ENCODE peak calls at places on chromosomes 13 and 19, in nine cellular contexts. P is heart left ventricle, K is lower leg skin, O is IMR-90, N is fibroblast of mammary gland, X is astrocyte of the spinal cord, Z is AG09319, R is bronchial epithelial cell, G is WERI-Rb-1. J is an unnamed sample.

GRCh38 chr19:45553464-45553863 is 31.1 kb downstream of the OPA3 start:
- DNase-seq in R (peak), X (no peak), K (no peak), P (peak), O (no peak), Z (no peak), N (no peak), G (no peak), J (no peak)

GRCh38 chr19:55670280-55671053 is 4.6 kb upstream of the EPN1 start:
- DNase-seq in O (peak), P (no peak), Z (no peak), N (no peak), R (no peak), X (no peak), G (no peak), K (no peak), J (no peak)

GRCh38 chr13:99605417-99606321 is 104.4 kb downstream of the TM9SF2 start:
- DNase-seq in O (no peak), P (peak), R (peak), Z (no peak), G (peak), N (peak), K (peak), X (no peak), J (no peak)

GRCh38 chr19:664913-665443 is 2.0 kb upstream of the RNF126 start:
- DNase-seq in P (peak), Z (peak), X (peak), N (peak), K (peak), O (peak), R (peak), G (peak), J (peak)

GRCh38 chr13:110472904-110473563 is 88.5 kb downstream of the RAB20 start:
- DNase-seq in O (no peak), Z (no peak), N (no peak), G (no peak), R (no peak), X (no peak), P (no peak), K (no peak), J (no peak)

GRCh38 chr13:23598371-23598770 is 28.2 kb downstream of the TNFRSF19 start:
- DNase-seq in K (no peak), O (peak), Z (no peak), P (no peak), R (no peak), X (peak), G (no peak), N (peak), J (no peak)

GRCh38 chr19:19053508-19054314 is 10.1 kb upstream of the SLC25A42 start:
- DNase-seq in P (peak), Z (no peak), O (peak), K (no peak), R (no peak), X (peak), N (peak), G (peak), J (no peak)

GRCh38 chr19:49766938-49767315 is at the start of gene AP2A1:
- DNase-seq in N (no peak), R (no peak), O (no peak), G (no peak), P (no peak), X (no peak), K (no peak), Z (no peak), J (no peak)

GRCh38 chr19:36972594-36972993 is 56.5 kb downstream of the ZNF568 start:
- DNase-seq in N (no peak), O (no peak), P (no peak), R (no peak), Z (no peak), G (no peak), K (no peak), X (no peak), J (no peak)

GRCh38 chr13:107680115-107680514 is 535.2 kb downstream of the LIG4 start:
- DNase-seq in X (peak), Z (no peak), G (peak), R (no peak), K (no peak), N (peak), P (no peak), O (peak), J (no peak)

GRCh38 chr13:107681611-107682010 is 533.7 kb downstream of the LIG4 start:
- DNase-seq in K (no peak), R (no peak), P (no peak), G (peak), O (no peak), N (no peak), X (no peak), Z (no peak), J (no peak)

GRCh38 chr13:107675847-107676550 is 539.3 kb downstream of the LIG4 start:
- DNase-seq in K (no peak), Z (no peak), R (no peak), N (no peak), X (no peak), O (no peak), P (no peak), G (no peak), J (no peak)

DNA sequence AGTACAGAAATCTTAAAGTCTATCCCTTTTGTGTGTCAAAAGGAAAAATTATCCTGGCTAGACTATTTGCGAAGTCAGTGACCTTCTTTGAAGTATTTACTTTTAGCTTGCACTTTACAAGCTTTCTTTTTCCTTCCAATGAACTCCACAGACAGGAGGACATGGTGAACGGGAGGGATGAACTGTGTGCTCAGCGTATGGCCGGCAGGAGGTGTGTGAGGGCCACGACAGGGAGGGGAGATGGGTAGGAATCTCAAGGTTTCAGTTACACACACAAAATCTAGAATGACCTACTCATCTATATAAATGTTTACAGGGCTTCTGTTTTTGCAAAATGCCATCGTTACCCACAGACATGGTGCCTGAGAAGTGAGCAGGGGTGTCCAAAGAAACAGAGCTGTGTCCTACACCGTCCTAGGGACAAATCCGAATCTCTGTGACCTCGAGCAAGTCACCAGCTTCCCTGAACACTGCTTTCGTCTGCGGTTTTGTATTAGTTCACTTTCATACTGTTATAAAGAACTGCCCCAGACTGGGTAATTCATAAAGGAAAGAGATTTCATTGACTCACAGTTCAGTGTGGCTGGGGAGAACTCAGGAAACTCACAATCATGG is 537.2 kb downstream of the LIG4 start:
- DNase-seq in R (no peak), O (peak), K (no peak), G (peak), X (no peak), Z (no peak), N (no peak), P (no peak), J (no peak)
- TF ChIP-seq CTCF in R (no peak), O (peak), K (no peak), G (peak), X (peak), Z (peak), N (no peak), P (no peak), J (no peak)

DNA sequence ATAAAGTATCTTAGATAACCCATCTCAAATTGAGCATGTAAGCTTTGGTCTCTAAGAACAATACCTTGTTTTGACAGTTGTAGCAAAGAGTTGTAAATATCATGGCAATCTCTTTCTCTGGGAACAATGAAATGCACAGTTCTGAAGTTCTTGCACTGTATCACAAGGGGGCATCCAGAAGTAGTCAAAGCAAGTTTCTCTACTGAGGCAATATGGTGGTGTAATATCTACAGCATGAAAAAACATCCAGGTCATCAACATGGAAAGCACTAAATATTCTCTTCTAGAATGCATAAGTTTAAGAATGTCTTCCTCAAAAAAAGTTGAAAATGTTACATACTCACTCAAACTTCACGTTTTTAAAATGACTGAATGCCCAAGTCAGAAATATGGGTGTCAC is 19.6 kb downstream of the MTMR6 start:
- DNase-seq in K (no peak), G (no peak), N (peak), Z (no peak), O (peak), P (no peak), X (no peak), R (no peak), J (no peak)
- TF ChIP-seq CTCF in K (no peak), G (peak), N (peak), Z (no peak), O (peak), P (no peak), X (peak), R (peak), J (peak)

DNA sequence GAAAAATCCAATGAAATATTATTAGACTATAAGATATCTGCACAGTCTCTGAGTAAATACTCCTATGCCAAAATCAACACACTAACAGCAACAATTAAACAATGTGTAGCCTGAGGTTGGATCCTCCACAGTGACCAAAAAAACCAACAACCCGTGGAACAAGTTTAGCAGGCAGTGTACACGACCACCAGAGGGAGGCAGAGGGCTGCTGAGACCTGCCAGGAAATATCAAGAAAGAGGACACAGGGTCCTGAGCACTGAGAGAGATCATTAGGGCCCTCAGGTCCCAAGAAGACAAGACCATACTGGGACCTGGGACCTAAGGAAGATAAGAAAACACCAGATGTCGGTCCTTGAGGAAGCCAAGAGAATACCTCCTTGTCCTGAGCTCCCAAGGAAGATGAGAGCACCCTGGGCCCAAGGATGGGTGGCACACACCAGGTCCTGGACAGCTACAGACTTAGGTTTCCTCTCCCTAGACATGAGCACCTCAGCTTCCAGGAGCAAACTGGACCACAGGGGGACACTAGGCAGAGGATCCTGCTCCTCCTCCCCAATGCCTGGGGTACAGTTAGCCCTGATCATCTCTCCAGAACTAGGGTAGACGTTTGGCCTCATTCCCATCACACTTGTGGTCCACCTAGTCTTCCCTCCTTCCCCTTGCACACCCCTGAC is 822 bp upstream of the ZNF274 start:
- DNase-seq in R (peak), P (peak), G (peak), O (no peak), N (peak), Z (no peak), X (no peak), K (peak), J (no peak)
- TF ChIP-seq CTCF in R (peak), P (peak), G (peak), O (peak), N (peak), Z (peak), X (peak), K (no peak), J (peak)

DNA sequence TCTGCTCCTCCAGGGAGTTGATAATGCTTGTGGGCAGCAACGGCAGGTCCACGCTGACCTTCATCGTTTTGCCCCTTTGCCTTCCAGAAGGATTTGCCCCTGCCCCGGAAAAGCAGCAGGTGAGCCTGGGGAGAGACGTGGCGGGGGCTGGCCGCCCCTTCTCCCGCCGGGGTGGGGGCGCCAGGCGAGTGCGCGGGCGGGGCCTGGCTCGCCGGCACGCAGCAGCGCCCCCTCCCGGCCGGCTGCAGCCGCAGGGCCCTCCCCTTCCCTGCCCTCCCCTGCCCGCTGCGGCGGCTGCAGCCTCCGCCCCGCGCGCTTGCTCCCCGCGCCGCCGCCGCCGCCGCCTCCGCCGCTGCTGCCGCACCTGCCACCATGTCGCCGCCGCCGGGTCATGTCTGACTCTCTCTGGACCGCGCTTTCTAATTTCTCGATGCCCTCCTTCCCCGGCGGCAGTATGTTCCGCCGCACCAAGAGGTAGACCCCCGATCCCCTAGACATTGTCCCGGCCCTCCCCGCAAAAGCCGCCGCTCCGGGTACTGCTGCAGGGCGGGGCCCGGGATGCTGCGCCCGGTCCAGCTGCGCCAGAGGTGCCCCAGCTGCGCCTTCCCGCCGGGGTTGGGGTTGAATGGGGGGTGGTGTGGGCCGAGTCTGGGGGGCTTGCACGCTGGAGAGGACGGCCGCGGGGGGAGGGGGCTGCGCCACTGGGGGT is at the start of gene MAST1:
- DNase-seq in Z (no peak), K (no peak), N (no peak), X (no peak), P (no peak), R (no peak), G (peak), O (no peak), J (no peak)
- TF ChIP-seq CTCF in Z (peak), K (no peak), N (no peak), X (peak), P (no peak), R (peak), G (peak), O (peak), J (peak)

GRCh38 chr13:51935326-51936171 is 73.8 kb downstream of the CCDC70 start:
- DNase-seq in O (no peak), P (no peak), Z (no peak), G (peak), X (no peak), K (no peak), R (peak), N (peak), J (no peak)
- TF ChIP-seq CTCF in O (peak), P (peak), Z (no peak), G (peak), X (peak), K (no peak), R (peak), N (peak), J (no peak)

GRCh38 chr13:103277959-103278673 is 211.9 kb upstream of the SLC10A2 start:
- DNase-seq in G (no peak), N (no peak), X (no peak), K (no peak), P (no peak), Z (no peak), O (no peak), R (no peak), J (no peak)
- TF ChIP-seq CTCF in G (no peak), N (no peak), X (no peak), K (no peak), P (no peak), Z (no peak), O (no peak), R (no peak), J (no peak)

GRCh38 chr19:2223391-2223790 is 12.7 kb downstream of the PLEKHJ1 start:
- DNase-seq in G (no peak), N (no peak), Z (no peak), K (no peak), O (no peak), P (no peak), R (no peak), X (no peak), J (no peak)

GRCh38 chr19:2221250-2221831 is 14.8 kb downstream of the PLEKHJ1 start:
- DNase-seq in K (no peak), Z (no peak), N (peak), G (no peak), P (no peak), O (peak), X (peak), R (no peak), J (no peak)

GRCh38 chr19:2223959-2224358 is 12.2 kb downstream of the PLEKHJ1 start:
- DNase-seq in O (no peak), R (no peak), X (no peak), G (no peak), Z (no peak), P (no peak), K (no peak), N (no peak), J (no peak)

GRCh38 chr19:2219726-2220125 is 16.4 kb downstream of the PLEKHJ1 start:
- DNase-seq in R (no peak), K (no peak), P (no peak), G (no peak), N (no peak), Z (no peak), O (no peak), X (no peak), J (no peak)

DNA sequence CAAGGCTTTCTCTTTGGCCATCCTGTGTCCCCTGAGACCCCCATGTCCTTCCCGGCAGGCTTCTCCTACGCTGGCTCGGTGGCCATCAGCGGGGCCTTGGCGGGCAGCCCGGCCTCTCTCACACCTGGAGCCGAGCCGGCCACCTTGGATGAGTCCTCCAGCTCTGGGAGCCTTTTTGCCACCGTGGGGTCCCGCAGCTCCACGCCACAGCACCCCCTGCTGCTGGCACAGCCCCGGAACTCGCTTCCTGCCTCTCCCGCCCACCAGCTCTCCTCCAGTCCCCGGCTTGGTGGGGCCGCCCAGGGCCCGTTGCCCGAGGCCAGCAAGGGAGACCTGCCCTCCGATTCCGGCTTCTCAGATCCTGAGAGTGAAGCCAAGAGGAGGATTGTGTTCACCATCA is 14.2 kb downstream of the PLEKHJ1 start:
- DNase-seq in Z (no peak), G (peak), N (no peak), R (no peak), K (no peak), O (no peak), X (no peak), P (no peak), J (no peak)
- TF ChIP-seq CTCF in Z (peak), G (peak), N (peak), R (peak), K (no peak), O (peak), X (peak), P (peak), J (peak)

J was measured in CD14-positive monocyte.